ENCODE peak calls at places on chromosomes 1 and 21, in four cellular contexts. U, A, P and T are unnamed samples.

GRCh38 chr1:236009857-236010256 is 55.0 kb downstream of the NID1 start:
- DNase-seq in U (no peak), A (no peak), P (no peak), T (no peak)

GRCh38 chr1:79469121-79469520 is 462.6 kb upstream of the ADGRL4 start:
- DNase-seq in U (no peak), A (no peak), P (no peak), T (no peak)

GRCh38 chr1:85102479-85102878 is 54.2 kb upstream of the MCOLN3 start:
- DNase-seq in U (no peak), A (no peak), P (no peak), T (no peak)

GRCh38 chr1:11248169-11248568 is 14.2 kb downstream of the MTOR start:
- DNase-seq in U (no peak), A (no peak), P (no peak), T (no peak)

GRCh38 chr1:226814751-226815496 is 55.5 kb upstream of the PSEN2 start:
- DNase-seq in U (no peak), A (peak; percentile 22), P (no peak), T (peak; percentile 64)

GRCh38 chr1:226778657-226779058 is 39.6 kb upstream of the ITPKB start:
- DNase-seq in U (no peak), A (no peak), P (peak; percentile 78), T (no peak)

GRCh38 chr21:36388076-36388475 is 2.9 kb downstream of the CHAF1B start:
- DNase-seq in U (no peak), A (no peak), P (no peak), T (no peak)

GRCh38 chr1:229031491-229032341 is 239.2 kb upstream of the RAB4A start:
- DNase-seq in U (no peak), A (no peak), P (no peak), T (no peak)

GRCh38 chr1:34917017-34917416 is 12.4 kb downstream of the DLGAP3 start:
- DNase-seq in U (no peak), A (no peak), P (no peak), T (no peak)

GRCh38 chr21:44282370-44282769 is 3.3 kb upstream of the AIRE start:
- DNase-seq in U (no peak), A (no peak), P (no peak), T (no peak)

DNA sequence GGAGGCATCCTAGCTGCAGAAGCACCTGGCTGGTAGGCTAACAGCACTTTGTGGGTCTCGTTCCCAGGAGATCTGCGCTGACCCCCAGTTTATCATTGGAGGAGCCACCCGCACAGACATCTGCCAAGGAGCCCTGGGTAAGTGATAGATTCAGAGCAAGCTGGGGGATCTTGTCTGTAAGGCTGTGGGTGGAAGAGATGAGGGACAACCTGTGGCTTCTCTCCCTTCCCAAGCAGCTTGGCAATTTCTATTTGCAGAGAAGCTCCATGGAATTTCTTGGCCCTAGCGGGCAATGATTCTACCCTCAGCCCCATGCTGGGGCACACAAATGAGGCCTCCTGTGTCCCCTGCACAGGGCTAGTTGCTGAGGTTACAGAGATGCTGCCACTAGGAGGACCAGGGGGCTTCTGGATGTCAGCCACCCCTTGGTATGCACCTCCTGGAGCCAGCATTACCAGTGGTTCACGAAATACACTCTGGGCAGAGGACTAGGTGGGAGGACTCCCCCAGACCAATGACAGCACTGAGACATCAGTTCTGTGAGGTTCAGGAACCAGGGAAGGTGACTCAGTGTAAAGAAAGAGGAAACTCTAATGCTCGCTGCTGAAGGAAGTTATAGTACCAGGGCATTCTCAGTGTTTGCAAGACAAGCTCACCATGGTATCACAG is 5.5 kb downstream of the CAPN2 start:
- DNase-seq in U (no peak), A (no peak), P (no peak), T (no peak)
- H3K4me1 ChIP-seq in U (peaks cover 20% of the 10 kb centered on the region), A (peaks cover 7% of the 10 kb centered on the region), P (no peaks in the 10 kb centered on the region), T (peaks cover 51% of the 10 kb centered on the region)

DNA sequence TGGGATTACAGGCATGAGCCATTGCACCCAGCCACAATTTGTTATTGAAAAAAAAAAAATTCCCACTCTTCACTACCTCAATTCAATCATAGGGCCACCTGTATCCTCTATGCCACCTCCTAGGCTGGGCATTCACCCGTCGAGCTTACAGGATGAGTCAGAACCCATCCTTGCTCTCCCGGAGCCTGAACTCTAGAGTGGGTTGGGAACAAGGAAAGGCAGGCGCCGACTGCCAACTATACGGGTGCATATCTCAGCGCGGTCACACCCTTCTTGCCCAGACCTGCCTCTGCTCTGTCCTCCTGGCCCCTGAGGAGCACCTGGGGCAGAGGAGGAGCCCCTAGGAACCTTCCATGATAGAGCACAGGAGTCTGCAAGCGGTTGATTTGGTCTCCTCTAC is 21.4 kb upstream of the LBR start:
- DNase-seq in U (no peak), A (no peak), P (no peak), T (peak; percentile 87)
- H3K4me1 ChIP-seq in U (peaks cover 13% of the 10 kb centered on the region), A (peaks cover 5% of the 10 kb centered on the region), P (no peaks in the 10 kb centered on the region), T (peaks cover 22% of the 10 kb centered on the region)

DNA sequence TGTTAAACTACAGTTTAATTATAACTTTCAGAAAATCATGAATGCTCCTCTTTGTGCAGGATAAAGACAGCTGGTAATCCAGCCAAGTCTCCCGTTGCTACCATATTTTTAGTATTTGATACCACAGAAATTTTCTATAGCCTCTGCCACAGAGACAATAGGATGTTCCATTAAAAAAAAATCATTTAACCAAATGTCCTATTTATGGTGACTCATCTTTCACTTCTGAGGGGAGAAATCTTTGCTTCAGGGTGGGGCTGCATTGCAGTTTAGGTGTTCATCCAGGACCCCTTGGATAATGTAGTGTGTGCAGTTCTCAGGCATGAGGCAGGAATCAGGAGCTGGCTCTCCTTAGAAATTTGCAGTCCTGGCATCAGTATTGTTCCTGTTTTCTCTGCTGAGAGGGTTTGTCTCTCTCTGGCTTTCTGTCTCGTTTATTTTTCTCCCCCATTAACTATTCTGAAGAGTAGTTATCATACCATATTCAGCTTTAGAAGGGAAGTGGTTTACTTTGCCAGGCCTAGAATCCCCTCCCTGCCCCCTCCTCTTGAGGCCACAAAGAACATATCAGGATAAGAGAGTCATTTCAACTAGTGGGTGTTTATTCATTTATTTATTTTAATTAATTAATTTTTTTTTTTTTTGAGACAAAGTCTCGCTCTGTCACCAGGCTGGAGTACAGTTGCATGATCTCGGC is 3.1 kb downstream of the PRUNE1 start:
- DNase-seq in U (no peak), A (no peak), P (no peak), T (no peak)
- H3K4me1 ChIP-seq in U (peaks cover 5% of the 10 kb centered on the region), A (peaks cover 10% of the 10 kb centered on the region), P (no peaks in the 10 kb centered on the region), T (peaks cover 7% of the 10 kb centered on the region)

GRCh38 chr1:101280049-101280448 is 43.2 kb downstream of the S1PR1 start:
- DNase-seq in U (no peak), A (no peak), P (no peak), T (no peak)

GRCh38 chr1:101278845-101279244 is 42.0 kb downstream of the S1PR1 start:
- DNase-seq in U (no peak), A (no peak), P (no peak), T (no peak)

GRCh38 chr1:101278238-101278637 is 41.4 kb downstream of the S1PR1 start:
- DNase-seq in U (no peak), A (no peak), P (no peak), T (no peak)

GRCh38 chr1:101276818-101277217 is 40.0 kb downstream of the S1PR1 start:
- DNase-seq in U (no peak), A (no peak), P (no peak), T (no peak)

GRCh38 chr1:101275672-101276071 is 38.9 kb downstream of the S1PR1 start:
- DNase-seq in U (no peak), A (no peak), P (no peak), T (no peak)
- H3K4me1 ChIP-seq in U (no peaks in the 10 kb centered on the region), A (no peaks in the 10 kb centered on the region), P (no peaks in the 10 kb centered on the region), T (no peaks in the 10 kb centered on the region)

GRCh38 chr1:39187276-39188046 is 17.0 kb upstream of the MACF1 start:
- DNase-seq in U (no peak), A (no peak), P (no peak), T (no peak)
- H3K4me1 ChIP-seq in U (no peaks in the 10 kb centered on the region), A (peaks cover 8% of the 10 kb centered on the region), P (peaks cover 2% of the 10 kb centered on the region), T (peaks cover 64% of the 10 kb centered on the region)

GRCh38 chr1:39711359-39712340 is 20.4 kb upstream of the HPCAL4 start:
- DNase-seq in U (no peak), A (no peak), P (no peak), T (no peak)
- H3K4me1 ChIP-seq in U (no peaks in the 10 kb centered on the region), A (no peaks in the 10 kb centered on the region), P (no peaks in the 10 kb centered on the region), T (no peaks in the 10 kb centered on the region)

DNA sequence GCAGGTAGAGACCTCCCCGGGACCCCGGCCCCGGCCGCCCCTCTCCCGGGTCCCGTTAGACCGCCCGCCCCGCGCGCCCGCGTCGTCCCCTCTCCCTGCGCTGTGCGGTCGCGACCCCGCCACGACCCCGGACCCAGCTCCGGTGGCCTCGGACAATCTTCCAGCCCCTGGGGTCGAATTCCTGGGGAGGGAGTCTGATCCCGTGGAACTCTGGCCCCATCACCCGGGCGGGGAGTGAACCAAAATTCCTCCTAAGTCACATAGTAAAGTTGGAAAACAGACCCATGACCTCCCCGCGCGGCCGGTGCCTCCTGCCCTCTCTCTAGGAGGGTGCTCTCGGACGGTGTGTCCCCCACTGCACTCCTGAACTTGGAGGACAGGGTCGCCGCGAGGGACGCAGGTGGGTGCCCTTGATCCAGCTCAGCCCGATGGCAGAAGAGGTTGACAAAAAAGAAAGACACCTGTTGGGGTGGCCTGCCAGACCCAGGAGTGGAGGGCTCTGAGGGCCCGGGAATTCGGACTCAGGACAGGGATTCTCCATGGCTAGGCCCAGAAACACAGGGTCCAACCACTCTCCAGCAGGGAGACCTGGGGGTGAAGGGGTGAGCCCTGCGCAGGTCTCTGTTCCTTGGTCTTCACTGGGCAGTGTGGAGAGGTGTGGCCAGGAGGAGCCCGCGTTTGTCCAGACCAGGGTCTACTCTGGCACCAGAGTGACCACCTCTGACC is 451 bp downstream of the ADAMTSL4 start:
- DNase-seq in U (no peak), A (no peak), P (peak; percentile 87), T (no peak)
- H3K4me1 ChIP-seq in U (peaks cover 7% of the 10 kb centered on the region), A (no peaks in the 10 kb centered on the region), P (peaks cover 3% of the 10 kb centered on the region), T (peaks cover 19% of the 10 kb centered on the region)

DNA sequence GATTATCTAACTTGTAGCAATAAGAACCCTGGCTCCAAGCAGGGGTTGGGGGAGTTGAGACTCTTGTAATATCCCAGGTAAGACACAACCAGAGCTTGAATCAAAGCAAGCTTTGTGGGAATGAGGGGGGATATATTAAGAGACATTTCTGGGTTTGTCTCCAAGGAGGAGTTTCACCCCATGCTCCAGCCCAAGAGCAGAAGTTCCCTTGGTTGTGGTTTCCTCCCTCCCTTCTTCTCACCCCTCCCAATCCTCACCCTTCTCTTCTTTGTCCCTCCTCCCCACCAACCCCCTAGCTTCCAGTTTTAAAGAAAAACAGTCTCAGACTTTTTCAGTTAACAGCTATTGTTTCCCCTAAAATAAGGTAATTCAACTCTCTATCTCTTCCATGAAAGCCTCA is 11.9 kb downstream of the TRAF3IP3 start:
- DNase-seq in U (no peak), A (no peak), P (no peak), T (no peak)
- H3K4me1 ChIP-seq in U (peaks cover 9% of the 10 kb centered on the region), A (no peaks in the 10 kb centered on the region), P (no peaks in the 10 kb centered on the region), T (peaks cover 12% of the 10 kb centered on the region)